ENCODE peak calls at places on chromosomes 2 and 18, in four cellular contexts. N is K562, C is IMR-90, R is psoas muscle. P is an unnamed sample.

GRCh38 chr18:13145636-13146190 is 72.8 kb upstream of the LDLRAD4 start:
- DNase-seq in N (no peak), R (no peak), C (no peak), P (no peak)

GRCh38 chr2:120005834-120006521 is 6.9 kb upstream of the EPB41L5 start:
- DNase-seq in R (no peak), C (no peak), N (peak; percentile 28), P (no peak)

GRCh38 chr2:150672311-150672710 is 184.8 kb upstream of the RND3 start:
- DNase-seq in N (no peak), C (peak; percentile 54), R (no peak), P (no peak)

GRCh38 chr18:51164327-51165290 is 32.9 kb downstream of the MEX3C start:
- DNase-seq in N (no peak), R (no peak), C (no peak), P (no peak)

GRCh38 chr18:64082513-64082912 is 66.4 kb downstream of the LINC00305 start:
- DNase-seq in C (no peak), R (no peak), N (no peak), P (no peak)

GRCh38 chr2:33047939-33048338 is 101.2 kb downstream of the LTBP1 start:
- DNase-seq in R (no peak), N (no peak), C (peak; percentile 33), P (no peak)

GRCh38 chr2:238813109-238813508 is 34.8 kb upstream of the TWIST2 start:
- DNase-seq in R (no peak), N (no peak), C (no peak), P (no peak)

GRCh38 chr2:49288902-49289680 is 134.8 kb upstream of the FSHR start:
- DNase-seq in R (no peak), N (no peak), C (no peak), P (no peak)

GRCh38 chr2:10863837-10864236 is 47.9 kb upstream of the KCNF1 start:
- DNase-seq in R (no peak), N (no peak), C (peak; percentile 44), P (peak; percentile 62)

GRCh38 chr18:42936289-42936688 is 179.2 kb downstream of the RIT2 start:
- DNase-seq in C (no peak), R (no peak), N (no peak), P (no peak)

GRCh38 chr18:79925656-79925979 is 25.8 kb downstream of the SLC66A2 start:
- DNase-seq in N (no peak), R (no peak), C (no peak), P (peak; percentile 70)

GRCh38 chr2:177393381-177393780 is 808 bp downstream of the AGPS start:
- DNase-seq in N (peak; percentile 41), C (no peak), R (no peak), P (peak; percentile 38)

GRCh38 chr2:205717999-205718398 is 35.7 kb downstream of the NRP2 start:
- DNase-seq in R (no peak), N (no peak), C (no peak), P (no peak)

GRCh38 chr2:151947524-151948165 is 119.4 kb upstream of the ARL5A start:
- DNase-seq in R (peak; percentile 20), N (no peak), C (no peak), P (no peak)

GRCh38 chr2:16569401-16569800 is 96.2 kb downstream of the CYRIA start:
- DNase-seq in C (no peak), N (no peak), R (no peak), P (no peak)

GRCh38 chr2:26172189-26172865 is 561 bp upstream of the GAREM2 start:
- DNase-seq in C (no peak), N (peak; percentile 41), R (no peak), P (peak; percentile 81)

GRCh38 chr2:102606353-102606752 is 13.0 kb upstream of the SLC9A2 start:
- DNase-seq in C (no peak), N (no peak), R (no peak), P (no peak)

GRCh38 chr2:72182547-72183460 is 35.1 kb upstream of the CYP26B1 start:
- DNase-seq in R (peak; percentile 38), N (no peak), C (no peak), P (no peak)
- H3K27ac ChIP-seq in R (no peak overlapping the region), N (no peak overlapping the region), C (no peak overlapping the region), P (no peak overlapping the region)

DNA sequence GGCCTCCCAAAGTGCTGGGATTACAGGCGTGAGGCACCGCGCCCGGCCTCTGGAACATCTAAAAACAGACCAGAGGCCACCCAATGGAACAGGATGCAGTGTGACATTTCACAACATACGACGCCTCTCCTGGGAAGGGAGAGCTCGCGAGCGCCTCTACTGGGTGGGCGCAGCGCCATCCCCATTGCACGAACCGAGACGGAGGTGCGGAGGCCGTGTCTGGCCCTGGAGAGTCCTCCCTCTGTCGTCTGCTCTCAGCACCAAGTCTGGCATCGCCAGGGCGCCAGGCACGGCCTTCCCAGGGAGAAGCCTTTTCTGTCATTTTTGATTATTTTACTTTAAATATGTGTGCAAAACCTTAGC is 9.4 kb upstream of the GBX2 start:
- DNase-seq in C (peak; percentile 16), N (peak; percentile 68), R (peak; percentile 66), P (peak; percentile 86)
- H3K4me3 ChIP-seq in C (no peak overlapping the region), N (peak overlapping the region; percentile 25), R (peak overlapping the region; percentile 59), P (peak overlapping the region; percentile 59)

DNA sequence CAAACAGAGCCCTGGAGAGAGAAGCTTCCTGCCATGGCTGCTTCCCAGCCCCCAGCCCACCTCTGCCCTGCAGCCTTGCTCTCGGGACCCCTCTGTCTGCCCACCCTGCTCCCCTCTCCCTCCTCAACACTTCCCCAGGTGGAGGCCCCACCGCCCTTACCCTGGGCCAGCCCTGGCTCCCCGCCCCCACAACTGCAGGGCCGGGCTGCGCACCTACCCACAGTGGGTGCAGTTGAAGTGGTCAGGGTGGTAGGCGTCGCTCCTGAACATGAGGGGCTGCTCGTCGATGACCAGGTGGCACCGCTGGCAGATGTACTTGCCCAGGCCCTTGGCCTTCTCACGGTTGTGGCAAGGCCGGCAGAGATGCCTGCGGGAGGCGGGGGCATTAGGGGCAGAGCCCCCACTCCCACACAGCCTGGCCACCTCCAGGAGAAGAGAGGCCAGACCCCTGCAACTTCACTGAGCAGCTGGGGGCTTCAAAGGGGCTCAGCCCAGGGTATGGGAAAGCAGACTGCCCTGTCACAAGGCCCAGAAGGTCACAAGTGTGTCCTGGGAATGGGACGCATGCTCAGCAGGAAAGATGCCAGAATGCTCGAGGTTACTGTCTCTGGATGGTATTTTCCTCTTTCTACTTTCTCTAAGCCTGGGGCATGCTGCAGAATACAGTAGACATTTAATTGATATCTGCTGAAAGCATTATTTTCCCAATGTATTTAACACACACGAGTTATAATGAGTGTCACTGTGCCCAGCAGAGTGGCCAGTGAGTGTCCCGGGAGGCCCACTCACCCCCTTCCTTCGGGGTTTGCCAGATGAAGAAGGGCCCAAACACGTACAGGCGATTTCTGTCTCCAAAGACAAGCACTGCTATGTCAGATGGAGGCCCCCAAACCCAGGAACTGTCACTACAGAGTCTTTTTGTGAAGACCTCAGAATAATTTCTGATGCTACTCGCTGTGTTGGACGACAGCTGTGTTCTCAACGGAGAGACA is 3.0 kb upstream of the GPR17 start:
- DNase-seq in R (no peak), N (no peak), C (no peak), P (no peak)
- H3K27ac ChIP-seq in R (no peak overlapping the region), N (no peak overlapping the region), C (no peak overlapping the region), P (no peak overlapping the region)

GRCh38 chr2:240436626-240437180 is 1.2 kb downstream of the GPC1 start:
- DNase-seq in C (peak; percentile 43), R (peak; percentile 44), N (no peak), P (peak; percentile 83)
- H3K4me3 ChIP-seq in C (peak overlapping the region; percentile 92), R (peak overlapping the region; percentile 91), N (no peak overlapping the region), P (peak overlapping the region; percentile 75)

DNA sequence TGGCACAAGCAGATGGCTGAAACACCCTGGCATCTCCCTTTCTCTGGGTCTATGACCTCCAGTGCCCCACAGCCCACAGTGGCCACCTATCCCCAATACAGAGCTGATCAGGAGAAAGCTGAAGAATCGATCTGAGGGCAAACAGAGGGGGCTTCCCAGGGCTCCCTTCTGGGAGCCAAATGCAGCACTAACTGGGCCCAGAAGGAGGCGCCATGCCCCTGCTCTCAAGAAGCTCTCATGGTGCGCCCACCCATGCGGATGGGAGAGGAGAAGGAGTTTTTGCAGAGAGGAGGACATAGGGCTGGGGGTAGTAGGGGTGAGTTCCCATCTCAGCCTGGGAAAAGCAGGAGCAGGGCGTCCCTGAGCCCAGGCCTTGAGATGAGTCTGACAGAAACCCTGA is 787.3 kb upstream of the RAB6C start:
- DNase-seq in N (peak; percentile 3), R (no peak), C (no peak), P (no peak)
- H3K27ac ChIP-seq in N (no peak overlapping the region), R (no peak overlapping the region), C (no peak overlapping the region), P (no peak overlapping the region)

GRCh38 chr2:136008205-136008865 is 22.9 kb upstream of the DARS1 start:
- DNase-seq in R (peak; percentile 35), N (no peak), C (no peak), P (no peak)
- H3K4me3 ChIP-seq in R (no peak overlapping the region), N (no peak overlapping the region), C (no peak overlapping the region), P (no peak overlapping the region)